ENCODE peak calls at places on chromosomes 3 and 15, in seven cellular contexts. X, L, E, F, V, A and O are unnamed samples.

GRCh38 chr3:20049275-20049674 is 9.0 kb downstream of the KAT2B start:
- DNase-seq in F (no peak), V (no peak), X (no peak), A (no peak), E (no peak), L (no peak), O (no peak)

GRCh38 chr15:86021281-86022264 is 58.1 kb upstream of the AGBL1 start:
- DNase-seq in A (no peak), V (no peak), L (no peak), F (peak), X (no peak), E (no peak), O (no peak)

GRCh38 chr3:166488977-166489672 is 651.9 kb upstream of the BCHE start:
- DNase-seq in V (no peak), F (no peak), L (no peak), E (no peak), A (no peak), X (no peak), O (no peak)

GRCh38 chr3:102936511-102936910 is 501.7 kb downstream of the ZPLD1 start:
- DNase-seq in E (no peak), F (no peak), X (no peak), L (no peak), V (no peak), A (no peak), O (no peak)

GRCh38 chr3:111845996-111846395 is 13.1 kb upstream of the PHLDB2 start:
- DNase-seq in E (no peak), L (no peak), X (no peak), V (no peak), F (no peak), A (no peak), O (no peak)

GRCh38 chr3:146390967-146391366 is 78.4 kb downstream of the PLSCR2 start:
- DNase-seq in X (no peak), A (no peak), V (no peak), L (no peak), E (peak), F (no peak), O (no peak)

GRCh38 chr3:78645628-78646310 is 1122.0 kb downstream of the ROBO1 start:
- DNase-seq in A (no peak), V (no peak), F (peak), L (peak), E (peak), X (peak), O (no peak)

GRCh38 chr3:9784876-9785443 is 7.3 kb downstream of the TADA3 start:
- DNase-seq in F (no peak), X (no peak), A (no peak), L (no peak), V (no peak), E (no peak), O (no peak)

GRCh38 chr3:87052499-87053260 is 61.7 kb upstream of the VGLL3 start:
- DNase-seq in E (no peak), X (no peak), L (no peak), V (no peak), A (peak), F (peak), O (no peak)

GRCh38 chr3:182722938-182723337 is 70.4 kb upstream of the ATP11B start:
- DNase-seq in E (no peak), X (no peak), F (no peak), A (no peak), V (no peak), L (no peak), O (no peak)

GRCh38 chr15:35181538-35181937 is 96.4 kb upstream of the NANOGP8 start:
- DNase-seq in L (peak), A (no peak), V (no peak), F (peak), X (no peak), E (peak), O (no peak)

GRCh38 chr3:68728343-68728742 is 204.0 kb downstream of the TAFA4 start:
- DNase-seq in F (no peak), X (no peak), V (no peak), E (no peak), A (no peak), L (no peak), O (no peak)

GRCh38 chr3:5194801-5195509 is 7.4 kb downstream of the EDEM1 start:
- DNase-seq in X (peak), E (peak), A (no peak), V (peak), F (peak), L (no peak), O (peak)

GRCh38 chr15:37206690-37207089 is 106.3 kb upstream of the MEIS2 start:
- DNase-seq in E (no peak), F (no peak), V (no peak), A (no peak), X (no peak), L (no peak), O (no peak)

GRCh38 chr15:37203050-37203449 is 102.7 kb upstream of the MEIS2 start:
- DNase-seq in A (no peak), F (no peak), L (no peak), V (no peak), E (no peak), X (no peak), O (no peak)

GRCh38 chr15:37199546-37199945 is 99.2 kb upstream of the MEIS2 start:
- DNase-seq in F (no peak), A (no peak), V (no peak), L (no peak), E (no peak), X (no peak), O (no peak)

GRCh38 chr15:37208475-37209363 is 108.4 kb upstream of the MEIS2 start:
- DNase-seq in X (no peak), A (no peak), F (no peak), V (no peak), E (no peak), L (no peak), O (no peak)

GRCh38 chr15:37204698-37205097 is 104.3 kb upstream of the MEIS2 start:
- DNase-seq in E (no peak), X (no peak), F (no peak), V (no peak), A (no peak), L (no peak), O (no peak)
- TF ChIP-seq CTCF in E (no peak), X (no peak), F (no peak), V (no peak), A (no peak), L (no peak), O (no peak)

GRCh38 chr15:77031376-77032050 is 36.6 kb downstream of the PSTPIP1 start:
- DNase-seq in F (no peak), V (peak), A (peak), E (no peak), X (no peak), L (peak), O (peak)
- TF ChIP-seq CTCF in F (no peak), V (no peak), A (no peak), E (no peak), X (peak), L (peak), O (peak)

DNA sequence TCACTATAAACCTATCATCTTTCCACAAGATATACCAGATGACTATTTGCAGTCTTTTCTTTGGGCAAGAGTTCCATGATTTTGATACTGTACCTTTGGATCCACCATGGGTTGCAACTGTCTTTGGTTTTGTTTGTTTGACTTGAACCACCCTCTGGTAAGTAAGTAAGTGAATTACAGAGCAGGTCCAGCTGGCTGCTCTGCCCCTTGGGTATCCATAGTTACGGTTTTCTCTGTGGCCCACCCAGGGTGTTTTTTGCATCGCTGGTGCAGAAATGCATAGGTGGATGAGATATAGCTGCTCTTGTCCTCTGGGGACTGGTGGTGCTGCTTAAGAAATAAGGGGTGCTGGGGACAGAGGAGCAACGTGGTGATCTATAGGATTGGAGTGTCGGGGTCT is 33.8 kb downstream of the CHDH start:
- DNase-seq in A (no peak), V (no peak), E (no peak), F (no peak), L (no peak), X (no peak), O (no peak)
- TF ChIP-seq CTCF in A (no peak), V (no peak), E (no peak), F (no peak), L (no peak), X (no peak), O (no peak)

DNA sequence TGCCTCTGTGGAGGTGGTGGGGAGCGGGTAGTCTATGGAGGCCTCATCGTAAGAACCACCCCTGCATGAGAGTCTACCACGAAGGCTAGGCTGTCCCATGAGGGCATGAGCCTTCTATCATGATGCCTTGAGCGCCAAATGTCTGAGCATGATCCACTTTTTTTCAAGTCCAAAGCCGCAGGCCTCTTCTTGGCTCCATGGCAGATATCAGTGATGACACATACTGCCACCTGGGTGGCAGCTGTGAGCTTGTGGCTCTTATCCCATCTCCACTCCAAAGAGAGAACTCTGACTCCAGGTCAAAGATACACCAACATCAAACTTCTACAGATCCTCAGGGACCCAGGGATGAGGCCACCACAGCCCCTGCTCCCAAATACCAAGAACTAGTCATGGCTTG is 13.4 kb downstream of the POC1A start:
- DNase-seq in E (no peak), A (no peak), L (no peak), F (no peak), V (no peak), X (no peak), O (no peak)
- TF ChIP-seq CTCF in E (no peak), A (no peak), L (no peak), F (no peak), V (no peak), X (no peak), O (no peak)